ENCODE peak calls at places on chromosomes 12 and 14, in five cellular contexts. Q, R, C, H and M are unnamed samples. For H3K4me1 and H3K36me3, the result is how much of the 10 kb centered on the place peaks cover.

GRCh38 chr14:94404561-94404960 is 16.2 kb upstream of the SERPINA1 start:
- DNase-seq in Q (no peak), R (no peak), C (no peak), H (no peak), M (no peak)

GRCh38 chr14:87952307-87953094 is 40.5 kb downstream of the GALC start:
- DNase-seq in Q (no peak), R (no peak), C (no peak), H (no peak), M (no peak)

GRCh38 chr12:106126441-106127288 is 12.1 kb downstream of the NUAK1 start:
- DNase-seq in Q (peak), R (no peak), C (no peak), H (no peak), M (no peak)

GRCh38 chr12:111819191-111820158 is 22.6 kb upstream of the MAPKAPK5 start:
- DNase-seq in Q (no peak), R (peak), C (peak), H (no peak), M (no peak)

GRCh38 chr14:31206536-31207286 is 882 bp downstream of the HECTD1 start:
- DNase-seq in Q (no peak), R (peak), C (peak), H (no peak), M (peak)

GRCh38 chr12:109583733-109584132 is 10.1 kb downstream of the MVK start:
- DNase-seq in Q (no peak), R (no peak), C (no peak), H (no peak), M (no peak)

GRCh38 chr12:46942579-46942978 is 116.8 kb upstream of the SLC38A4 start:
- DNase-seq in Q (no peak), R (no peak), C (no peak), H (no peak), M (no peak)

GRCh38 chr12:81942588-81942987 is 183.4 kb upstream of the PPFIA2 start:
- DNase-seq in Q (no peak), R (no peak), C (no peak), H (no peak), M (no peak)

GRCh38 chr14:91246051-91246852 is 1.7 kb upstream of the GPR68 start:
- DNase-seq in Q (no peak), R (peak), C (no peak), H (no peak), M (no peak)

GRCh38 chr14:88552859-88553258 is 1.9 kb downstream of the PTPN21 start:
- DNase-seq in Q (no peak), R (no peak), C (no peak), H (no peak), M (no peak)

GRCh38 chr14:50320279-50320678 is 8.2 kb downstream of the DMAC2L start:
- DNase-seq in Q (no peak), R (no peak), C (no peak), H (no peak), M (peak)

GRCh38 chr12:62907561-62907960 is 27.4 kb downstream of the PPM1H start:
- DNase-seq in Q (no peak), R (no peak), C (no peak), H (no peak), M (no peak)

GRCh38 chr12:96060041-96060440 is 24.7 kb upstream of the LTA4H start:
- DNase-seq in Q (no peak), R (no peak), C (peak), H (no peak), M (no peak)

GRCh38 chr12:54037360-54038259 is 4.8 kb downstream of the HOXC5 start:
- DNase-seq in Q (no peak), R (no peak), C (no peak), H (no peak), M (no peak)

GRCh38 chr14:20332386-20332945 is 613 bp downstream of the CCNB1IP1 start:
- DNase-seq in Q (no peak), R (peak), C (no peak), H (no peak), M (peak)

GRCh38 chr14:97413991-97414717 is 617.0 kb downstream of the VRK1 start:
- DNase-seq in Q (no peak), R (no peak), C (no peak), H (no peak), M (no peak)

GRCh38 chr12:101862245-101862644 is 15.1 kb upstream of the DRAM1 start:
- DNase-seq in Q (no peak), R (no peak), C (no peak), H (no peak), M (no peak)

GRCh38 chr14:77158175-77158908 is 16.8 kb upstream of the ZDHHC22 start:
- DNase-seq in Q (no peak), R (no peak), C (no peak), H (no peak), M (peak)

GRCh38 chr12:53340398-53340797 is 4.2 kb upstream of the SP7 start:
- DNase-seq in Q (no peak), R (no peak), C (no peak), H (no peak), M (no peak)

GRCh38 chr14:102325791-102326345 is 6.3 kb downstream of the ZNF839 start:
- DNase-seq in Q (no peak), R (no peak), C (no peak), H (no peak), M (no peak)

GRCh38 chr12:49903700-49904423 is at the start of gene FAIM2:
- DNase-seq in Q (peak), R (peak), C (no peak), H (no peak), M (peak)

GRCh38 chr14:76456200-76456599 is 80.3 kb downstream of the ESRRB start:
- DNase-seq in Q (no peak), R (no peak), C (no peak), H (no peak), M (peak)

GRCh38 chr12:52252728-52253328 is 19.8 kb downstream of the KRT7 start:
- DNase-seq in Q (no peak), R (no peak), C (no peak), H (no peak), M (no peak)

GRCh38 chr14:23094666-23095195 is at the start of gene ACIN1:
- DNase-seq in Q (peak), R (no peak), C (no peak), H (peak), M (peak)

GRCh38 chr12:132108211-132108832 is 35.8 kb downstream of the DDX51 start:
- DNase-seq in Q (no peak), R (no peak), C (no peak), H (no peak), M (no peak)

GRCh38 chr12:75660805-75661404 is 149.5 kb upstream of the KRR1 start:
- DNase-seq in Q (no peak), R (no peak), C (no peak), H (no peak), M (no peak)

GRCh38 chr14:73462078-73462715 is 3.9 kb upstream of the NUMB start:
- DNase-seq in Q (peak), R (peak), C (peak), H (no peak), M (peak)

GRCh38 chr14:92657457-92658142 is 90.8 kb downstream of the LGMN start:
- DNase-seq in Q (no peak), R (peak), C (peak), H (no peak), M (peak)

GRCh38 chr14:92656306-92656705 is 92.1 kb downstream of the LGMN start:
- DNase-seq in Q (no peak), R (no peak), C (no peak), H (no peak), M (peak)

GRCh38 chr14:92659765-92660561 is 88.5 kb downstream of the LGMN start:
- DNase-seq in Q (no peak), R (peak), C (peak), H (no peak), M (peak)

GRCh38 chr14:92655802-92656201 is 92.6 kb downstream of the LGMN start:
- DNase-seq in Q (no peak), R (no peak), C (no peak), H (no peak), M (no peak)

DNA sequence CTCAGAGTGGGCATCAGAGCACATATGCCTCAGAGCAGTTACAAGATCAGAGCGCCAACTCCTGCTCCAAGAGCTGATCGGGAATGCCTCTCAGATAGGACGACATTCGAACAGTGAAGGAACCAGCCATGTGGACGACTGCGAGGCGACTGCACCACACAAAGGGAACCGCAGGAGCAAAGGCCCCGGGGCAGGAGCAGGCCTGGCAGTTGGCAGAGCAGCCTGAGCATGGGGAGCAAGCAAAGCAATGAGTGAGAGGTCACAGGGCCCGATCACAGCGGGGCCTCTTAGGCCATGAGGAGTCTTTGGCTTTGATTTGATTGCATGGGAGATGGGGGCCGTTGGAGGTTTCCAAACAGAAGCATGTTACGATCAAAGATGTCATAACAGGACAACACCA is 90.3 kb downstream of the LGMN start:
- DNase-seq in Q (no peak), R (no peak), C (no peak), H (no peak), M (no peak)
- H3K4me1 ChIP-seq in Q (under half), R (under half), C (under half), H (under half), M (under half)

GRCh38 chr14:105055736-105056302 is 9.4 kb downstream of the GPR132 start:
- DNase-seq in Q (no peak), R (no peak), C (no peak), H (no peak), M (no peak)
- TF ChIP-seq POLR2A in Q (no peak), R (no peak), C (no peak), H (no peak), M (no peak)

DNA sequence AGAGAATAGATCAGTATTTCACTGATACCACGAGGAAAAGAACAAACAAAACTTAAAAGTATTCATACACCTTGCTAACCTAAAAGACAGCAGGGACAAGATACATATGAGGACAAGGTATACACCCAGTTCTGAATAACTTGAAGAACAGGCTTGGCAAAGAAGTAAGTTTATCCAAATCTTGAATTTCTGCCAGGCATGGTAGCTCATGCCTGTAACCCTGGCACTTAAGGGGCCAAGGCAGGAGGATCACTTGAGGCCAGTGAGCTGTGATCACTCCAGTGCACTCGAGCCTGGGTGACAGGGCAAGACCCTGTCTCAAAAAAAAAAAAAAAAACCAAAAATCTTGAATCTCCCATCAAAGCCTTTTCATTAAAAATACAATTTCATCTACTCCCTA is 25.0 kb downstream of the EIF2S1 start:
- DNase-seq in Q (no peak), R (no peak), C (no peak), H (no peak), M (no peak)
- H3K36me3 ChIP-seq in Q (under half), R (under half), C (under half), H (under half), M (under half)

GRCh38 chr14:105486333-105486973 is at the start of gene CRIP1:
- DNase-seq in Q (no peak), R (no peak), C (no peak), H (no peak), M (no peak)

GRCh38 chr14:105486974-105487448 is 325 bp downstream of the CRIP1 start:
- DNase-seq in Q (peak), R (peak), C (no peak), H (no peak), M (no peak)

GRCh38 chr14:105484997-105485393 is 1.7 kb upstream of the CRIP1 start:
- DNase-seq in Q (no peak), R (no peak), C (no peak), H (no peak), M (no peak)

GRCh38 chr14:105484069-105484996 is 2.4 kb upstream of the CRIP1 start:
- DNase-seq in Q (peak), R (no peak), C (no peak), H (no peak), M (no peak)

DNA sequence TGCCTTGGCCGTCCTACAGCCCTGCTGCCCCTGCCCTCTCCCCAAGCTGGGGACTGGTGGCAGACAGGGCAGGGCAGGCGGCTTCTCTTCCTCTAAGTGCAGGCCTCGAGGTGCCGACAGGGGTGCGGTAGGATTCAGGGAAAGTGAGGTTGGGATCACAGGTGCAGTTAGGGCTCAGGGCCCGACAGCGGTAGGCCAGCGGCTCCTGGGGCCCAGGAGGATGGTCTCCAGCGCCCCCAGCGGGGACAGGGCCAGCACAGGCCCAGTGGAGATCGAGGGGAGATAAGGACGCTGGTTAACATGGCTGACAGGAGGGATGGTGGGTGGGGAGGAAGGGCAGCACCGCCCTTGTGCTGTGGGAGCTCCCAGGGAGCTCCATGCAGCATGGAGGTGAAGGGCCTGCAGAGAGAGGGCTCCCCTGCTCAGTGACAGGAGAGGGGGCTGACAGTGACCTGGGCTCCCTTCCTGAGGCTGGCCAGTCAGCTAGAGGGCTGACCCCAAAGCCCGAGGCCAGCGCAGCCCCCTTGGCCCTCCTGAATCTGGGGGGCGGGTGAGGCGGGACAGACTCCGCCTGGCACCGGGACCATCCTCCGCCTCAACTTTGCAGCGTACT is 860 bp upstream of the CRIP1 start:
- DNase-seq in Q (no peak), R (no peak), C (no peak), H (no peak), M (no peak)
- H3K4me1 ChIP-seq in Q (under half), R (half or more), C (under half), H (half or more), M (under half)

DNA sequence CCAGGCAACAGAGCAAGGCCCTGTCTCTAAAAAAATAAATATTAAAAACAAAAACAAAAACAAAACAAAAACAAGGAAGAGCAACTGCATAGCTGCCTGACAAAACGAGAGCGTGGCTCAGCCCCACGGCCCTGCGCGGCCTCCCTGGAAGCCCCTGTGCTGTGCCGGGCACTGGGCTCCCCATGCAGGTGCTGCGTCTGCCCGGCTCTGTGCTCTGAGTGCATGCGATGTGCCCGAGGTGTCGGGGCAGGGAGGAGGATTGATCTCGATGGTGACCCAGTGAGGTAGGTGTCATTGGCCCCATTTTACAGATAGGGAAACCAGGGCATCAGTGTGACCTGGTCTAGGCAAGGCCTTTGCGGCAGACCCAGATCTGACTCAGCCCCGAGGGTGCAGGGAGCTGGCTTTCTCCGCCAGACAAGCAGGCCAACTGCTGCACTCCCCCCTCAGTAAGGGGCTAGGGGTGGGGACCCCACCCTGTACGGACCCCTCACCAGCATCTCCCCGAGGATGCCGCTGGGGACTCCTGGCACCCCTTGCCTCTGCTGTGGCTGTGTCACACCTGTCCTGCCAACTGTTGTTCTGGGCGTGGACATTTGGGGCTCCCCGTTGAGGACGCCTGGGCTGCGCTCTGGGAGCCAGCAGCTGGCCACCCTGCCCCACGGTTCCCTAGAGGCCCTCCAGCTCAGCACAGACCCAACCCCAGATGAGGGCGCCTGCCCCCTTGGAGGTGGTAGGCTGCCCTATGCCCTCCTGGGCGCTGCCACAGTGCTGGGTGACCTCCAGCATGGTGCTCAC is 15.3 kb downstream of the GPR132 start:
- DNase-seq in Q (no peak), R (no peak), C (no peak), H (no peak), M (no peak)
- TF ChIP-seq POLR2A in Q (no peak), R (no peak), C (no peak), H (no peak), M (no peak)

GRCh38 chr12:124352839-124353238 is 57.9 kb downstream of the RFLNA start:
- DNase-seq in Q (peak), R (peak), C (peak), H (no peak), M (peak)

GRCh38 chr12:124351422-124351821 is 56.5 kb downstream of the RFLNA start:
- DNase-seq in Q (no peak), R (no peak), C (no peak), H (no peak), M (no peak)

GRCh38 chr12:124356221-124356620 is 61.3 kb downstream of the RFLNA start:
- DNase-seq in Q (no peak), R (no peak), C (no peak), H (no peak), M (no peak)

GRCh38 chr12:124352257-124352656 is 57.4 kb downstream of the RFLNA start:
- DNase-seq in Q (no peak), R (no peak), C (no peak), H (no peak), M (no peak)

GRCh38 chr12:124354400-124354799 is 59.5 kb downstream of the RFLNA start:
- DNase-seq in Q (no peak), R (no peak), C (no peak), H (no peak), M (no peak)
- H3K36me3 ChIP-seq in Q (under half), R (under half), C (under half), H (under half), M (under half)

DNA sequence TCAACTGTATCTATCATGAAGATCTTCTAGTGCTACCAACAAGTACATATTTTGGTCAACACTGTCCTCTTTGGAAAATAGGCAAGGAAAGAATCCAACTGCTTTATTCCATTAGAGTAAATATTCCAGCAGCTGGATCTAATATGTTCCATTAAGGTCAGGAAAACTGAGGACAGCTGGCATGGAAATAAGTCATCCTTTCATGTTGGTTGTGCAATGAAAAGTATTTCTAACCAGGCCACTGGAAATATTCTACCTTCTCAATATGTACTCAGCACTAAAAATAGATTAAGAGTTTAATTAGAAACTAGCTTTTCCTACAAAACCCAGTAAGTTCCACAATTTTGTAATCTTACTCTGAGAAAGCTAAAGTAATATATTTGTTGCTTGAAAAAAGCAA is 19.6 kb downstream of the HIGD1C start:
- DNase-seq in Q (no peak), R (no peak), C (no peak), H (no peak), M (no peak)
- H3K4me1 ChIP-seq in Q (under half), R (under half), C (under half), H (under half), M (under half)